ENCODE peak calls at places on chromosomes 2 and 18, in six cellular contexts. One of them, this sample, is unnamed.

GRCh38 chr2:172039011-172039704 is 39.4 kb downstream of the METAP1D start:
- DNase-seq in DND-41: no peak
- DNase-seq in OCI-LY7: no peak
- DNase-seq in NCI-H510A treated with DMSO at 0.1 percent for 48 hours: no peak
- DNase-seq in DMS 273 treated with DMSO at 0.1 percent for 48 hours: no peak
- DNase-seq in amniotic stem cell: no peak
- DNase-seq in this sample: no peak

GRCh38 chr2:209121691-209122090 is 302.2 kb upstream of the MAP2 start:
- DNase-seq in DND-41: no peak
- DNase-seq in OCI-LY7: no peak
- DNase-seq in NCI-H510A treated with DMSO at 0.1 percent for 48 hours: no peak
- DNase-seq in DMS 273 treated with DMSO at 0.1 percent for 48 hours: no peak
- DNase-seq in amniotic stem cell: no peak
- DNase-seq in this sample: no peak

GRCh38 chr18:23384778-23385736 is 68.0 kb upstream of the RIOK3 start:
- DNase-seq in DND-41: no peak
- DNase-seq in OCI-LY7: peak; percentile 52
- DNase-seq in NCI-H510A treated with DMSO at 0.1 percent for 48 hours: no peak
- DNase-seq in DMS 273 treated with DMSO at 0.1 percent for 48 hours: no peak
- DNase-seq in amniotic stem cell: no peak
- DNase-seq in this sample: no peak

GRCh38 chr2:25558262-25558661 is 115.1 kb downstream of the DTNB start:
- DNase-seq in DND-41: peak; percentile 69
- DNase-seq in OCI-LY7: peak; percentile 76
- DNase-seq in NCI-H510A treated with DMSO at 0.1 percent for 48 hours: no peak
- DNase-seq in DMS 273 treated with DMSO at 0.1 percent for 48 hours: no peak
- DNase-seq in amniotic stem cell: peak; percentile 13
- DNase-seq in this sample: no peak

GRCh38 chr18:69469444-69469919 is 68.8 kb downstream of the DOK6 start:
- DNase-seq in DND-41: peak; percentile 31
- DNase-seq in OCI-LY7: no peak
- DNase-seq in NCI-H510A treated with DMSO at 0.1 percent for 48 hours: no peak
- DNase-seq in DMS 273 treated with DMSO at 0.1 percent for 48 hours: no peak
- DNase-seq in amniotic stem cell: no peak
- DNase-seq in this sample: no peak

GRCh38 chr2:159773426-159773825 is 24.6 kb downstream of the CD302 start:
- DNase-seq in DND-41: no peak
- DNase-seq in OCI-LY7: no peak
- DNase-seq in NCI-H510A treated with DMSO at 0.1 percent for 48 hours: no peak
- DNase-seq in DMS 273 treated with DMSO at 0.1 percent for 48 hours: no peak
- DNase-seq in amniotic stem cell: no peak
- DNase-seq in this sample: no peak

GRCh38 chr2:144937899-144938298 is 418.0 kb upstream of the ZEB2 start:
- DNase-seq in DND-41: no peak
- DNase-seq in OCI-LY7: no peak
- DNase-seq in NCI-H510A treated with DMSO at 0.1 percent for 48 hours: no peak
- DNase-seq in DMS 273 treated with DMSO at 0.1 percent for 48 hours: no peak
- DNase-seq in amniotic stem cell: no peak
- DNase-seq in this sample: no peak

GRCh38 chr18:48952287-48953095 is 1.7 kb upstream of the SMAD7 start:
- DNase-seq in DND-41: no peak
- DNase-seq in OCI-LY7: peak; percentile 58
- DNase-seq in NCI-H510A treated with DMSO at 0.1 percent for 48 hours: peak; percentile 42
- DNase-seq in DMS 273 treated with DMSO at 0.1 percent for 48 hours: peak; percentile 66
- DNase-seq in amniotic stem cell: peak; percentile 62
- DNase-seq in this sample: peak; percentile 89

GRCh38 chr2:217875556-217876252 is 127.1 kb downstream of the TNS1 start:
- DNase-seq in DND-41: no peak
- DNase-seq in OCI-LY7: no peak
- DNase-seq in NCI-H510A treated with DMSO at 0.1 percent for 48 hours: no peak
- DNase-seq in DMS 273 treated with DMSO at 0.1 percent for 48 hours: no peak
- DNase-seq in amniotic stem cell: no peak
- DNase-seq in this sample: no peak

GRCh38 chr2:239138610-239139009 is 262.2 kb downstream of the HDAC4 start:
- DNase-seq in DND-41: no peak
- DNase-seq in OCI-LY7: no peak
- DNase-seq in NCI-H510A treated with DMSO at 0.1 percent for 48 hours: no peak
- DNase-seq in DMS 273 treated with DMSO at 0.1 percent for 48 hours: no peak
- DNase-seq in amniotic stem cell: no peak
- DNase-seq in this sample: no peak

GRCh38 chr2:109230980-109231420 is 102.0 kb downstream of the SH3RF3 start:
- DNase-seq in DND-41: no peak
- DNase-seq in OCI-LY7: no peak
- DNase-seq in NCI-H510A treated with DMSO at 0.1 percent for 48 hours: no peak
- DNase-seq in DMS 273 treated with DMSO at 0.1 percent for 48 hours: no peak
- DNase-seq in amniotic stem cell: no peak
- DNase-seq in this sample: no peak

GRCh38 chr2:43324589-43325447 is 98.4 kb upstream of the ZFP36L2 start:
- DNase-seq in DND-41: no peak
- DNase-seq in OCI-LY7: no peak
- DNase-seq in NCI-H510A treated with DMSO at 0.1 percent for 48 hours: no peak
- DNase-seq in DMS 273 treated with DMSO at 0.1 percent for 48 hours: no peak
- DNase-seq in amniotic stem cell: no peak
- DNase-seq in this sample: no peak

GRCh38 chr2:159617651-159618050 is 1.3 kb upstream of the BAZ2B start:
- DNase-seq in DND-41: no peak
- DNase-seq in OCI-LY7: no peak
- DNase-seq in NCI-H510A treated with DMSO at 0.1 percent for 48 hours: peak; percentile 29
- DNase-seq in DMS 273 treated with DMSO at 0.1 percent for 48 hours: peak; percentile 8
- DNase-seq in amniotic stem cell: no peak
- DNase-seq in this sample: no peak

GRCh38 chr2:240234503-240234951 is 94.1 kb upstream of the OTOS start:
- DNase-seq in DND-41: no peak
- DNase-seq in OCI-LY7: no peak
- DNase-seq in NCI-H510A treated with DMSO at 0.1 percent for 48 hours: no peak
- DNase-seq in DMS 273 treated with DMSO at 0.1 percent for 48 hours: no peak
- DNase-seq in amniotic stem cell: no peak
- DNase-seq in this sample: peak; percentile 36

GRCh38 chr2:186995092-186995491 is 146.1 kb upstream of the ZSWIM2 start:
- DNase-seq in DND-41: no peak
- DNase-seq in OCI-LY7: no peak
- DNase-seq in NCI-H510A treated with DMSO at 0.1 percent for 48 hours: no peak
- DNase-seq in DMS 273 treated with DMSO at 0.1 percent for 48 hours: no peak
- DNase-seq in amniotic stem cell: peak; percentile 8
- DNase-seq in this sample: no peak

GRCh38 chr18:57627488-57627887 is 5.9 kb upstream of the NARS1 start:
- DNase-seq in DND-41: no peak
- DNase-seq in OCI-LY7: no peak
- DNase-seq in NCI-H510A treated with DMSO at 0.1 percent for 48 hours: no peak
- DNase-seq in DMS 273 treated with DMSO at 0.1 percent for 48 hours: no peak
- DNase-seq in amniotic stem cell: no peak
- DNase-seq in this sample: peak; percentile 68

GRCh38 chr2:37721219-37721600 is 49.8 kb upstream of the CDC42EP3 start:
- DNase-seq in DND-41: no peak
- DNase-seq in OCI-LY7: no peak
- DNase-seq in NCI-H510A treated with DMSO at 0.1 percent for 48 hours: no peak
- DNase-seq in DMS 273 treated with DMSO at 0.1 percent for 48 hours: no peak
- DNase-seq in amniotic stem cell: no peak
- DNase-seq in this sample: no peak

GRCh38 chr2:152245653-152246052 is 70.1 kb upstream of the STAM2 start:
- DNase-seq in DND-41: no peak
- DNase-seq in OCI-LY7: no peak
- DNase-seq in NCI-H510A treated with DMSO at 0.1 percent for 48 hours: no peak
- DNase-seq in DMS 273 treated with DMSO at 0.1 percent for 48 hours: no peak
- DNase-seq in amniotic stem cell: no peak
- DNase-seq in this sample: no peak

GRCh38 chr2:230441188-230441897 is 25.3 kb downstream of the SP100 start:
- DNase-seq in DND-41: no peak
- DNase-seq in OCI-LY7: peak; percentile 15
- DNase-seq in NCI-H510A treated with DMSO at 0.1 percent for 48 hours: no peak
- DNase-seq in DMS 273 treated with DMSO at 0.1 percent for 48 hours: no peak
- DNase-seq in amniotic stem cell: no peak
- DNase-seq in this sample: no peak

GRCh38 chr18:43279015-43279758 is 1.9 kb upstream of the SYT4 start:
- DNase-seq in DND-41: peak; percentile 10
- DNase-seq in OCI-LY7: peak; percentile 5
- DNase-seq in NCI-H510A treated with DMSO at 0.1 percent for 48 hours: peak; percentile 98
- DNase-seq in DMS 273 treated with DMSO at 0.1 percent for 48 hours: peak; percentile 41
- DNase-seq in amniotic stem cell: no peak
- DNase-seq in this sample: no peak

GRCh38 chr2:25286025-25286400 is 55.7 kb downstream of the DNMT3A start:
- DNase-seq in DND-41: peak; percentile 84
- DNase-seq in OCI-LY7: peak; percentile 75
- DNase-seq in NCI-H510A treated with DMSO at 0.1 percent for 48 hours: peak; percentile 24
- DNase-seq in DMS 273 treated with DMSO at 0.1 percent for 48 hours: no peak
- DNase-seq in amniotic stem cell: no peak
- DNase-seq in this sample: no peak

GRCh38 chr2:146392191-146392590 is 1452.6 kb upstream of the ACVR2A start:
- DNase-seq in DND-41: peak; percentile 10
- DNase-seq in OCI-LY7: no peak
- DNase-seq in NCI-H510A treated with DMSO at 0.1 percent for 48 hours: no peak
- DNase-seq in DMS 273 treated with DMSO at 0.1 percent for 48 hours: no peak
- DNase-seq in amniotic stem cell: no peak
- DNase-seq in this sample: no peak

GRCh38 chr2:105487142-105488069 is 88.6 kb upstream of the FHL2 start:
- DNase-seq in DND-41: no peak
- DNase-seq in OCI-LY7: no peak
- DNase-seq in NCI-H510A treated with DMSO at 0.1 percent for 48 hours: no peak
- DNase-seq in DMS 273 treated with DMSO at 0.1 percent for 48 hours: no peak
- DNase-seq in amniotic stem cell: peak; percentile 59
- DNase-seq in this sample: peak; percentile 95

GRCh38 chr2:43082111-43082877 is 144.1 kb downstream of the ZFP36L2 start:
- DNase-seq in DND-41: peak; percentile 63
- DNase-seq in OCI-LY7: no peak
- DNase-seq in NCI-H510A treated with DMSO at 0.1 percent for 48 hours: no peak
- DNase-seq in DMS 273 treated with DMSO at 0.1 percent for 48 hours: no peak
- DNase-seq in amniotic stem cell: peak; percentile 44
- DNase-seq in this sample: peak; percentile 62

GRCh38 chr2:151946856-151947523 is 118.8 kb upstream of the ARL5A start:
- DNase-seq in DND-41: no peak
- DNase-seq in OCI-LY7: peak; percentile 55
- DNase-seq in NCI-H510A treated with DMSO at 0.1 percent for 48 hours: no peak
- DNase-seq in DMS 273 treated with DMSO at 0.1 percent for 48 hours: peak; percentile 13
- DNase-seq in amniotic stem cell: peak; percentile 12
- DNase-seq in this sample: peak; percentile 4

GRCh38 chr2:148645925-148646559 is 1.5 kb downstream of the EPC2 start:
- DNase-seq in DND-41: peak; percentile 71
- DNase-seq in OCI-LY7: peak; percentile 86
- DNase-seq in NCI-H510A treated with DMSO at 0.1 percent for 48 hours: peak; percentile 65
- DNase-seq in DMS 273 treated with DMSO at 0.1 percent for 48 hours: peak; percentile 68
- DNase-seq in amniotic stem cell: peak; percentile 72
- DNase-seq in this sample: peak; percentile 86